ENCODE peak calls at places on chromosomes 7 and 10, in nine cellular contexts. P is PC-9; M is AML-193; X is kidney; J is neural crest cell; D is lower lobe of right lung; A is NCI-H1092; I is GM12892; V is CD4-positive, alpha-beta T cell. G is an unnamed sample.

GRCh38 chr10:12479924-12480323 is 130.6 kb downstream of the CAMK1D start:
- DNase-seq in J (no peak), X (no peak), I (no peak), A (no peak), M (no peak), D (no peak), V (no peak), P (no peak), G (no peak)

GRCh38 chr7:45177801-45178200 is 20.2 kb downstream of the RAMP3 start:
- DNase-seq in P (no peak), V (no peak), J (no peak), M (no peak), I (no peak), D (peak), A (no peak), X (peak), G (no peak)

GRCh38 chr7:85287126-85287825 is 100.4 kb upstream of the SEMA3D start:
- DNase-seq in J (no peak), P (no peak), X (no peak), V (no peak), A (no peak), D (no peak), I (no peak), M (no peak), G (no peak)

GRCh38 chr7:5283421-5284303 is 919 bp downstream of the SLC29A4 start:
- DNase-seq in A (no peak), J (peak), M (no peak), V (no peak), P (no peak), X (no peak), I (no peak), D (no peak), G (no peak)

GRCh38 chr7:110224643-110225042 is 866.3 kb upstream of the LRRN3 start:
- DNase-seq in M (no peak), P (peak), J (no peak), A (no peak), V (no peak), X (no peak), I (no peak), D (no peak), G (no peak)

GRCh38 chr7:29563590-29564454 is at the start of gene PRR15:
- DNase-seq in I (no peak), M (no peak), V (no peak), P (peak), A (peak), X (peak), J (peak), D (peak), G (peak)

GRCh38 chr7:18895456-18895855 is 222.0 kb downstream of the TWIST1 start:
- DNase-seq in A (no peak), P (peak), D (no peak), J (no peak), M (no peak), V (no peak), I (no peak), X (no peak), G (no peak)

GRCh38 chr7:119935418-119936025 is 337.5 kb upstream of the KCND2 start:
- DNase-seq in X (no peak), M (peak), D (no peak), I (no peak), A (peak), J (no peak), V (no peak), P (no peak), G (no peak)

GRCh38 chr10:96690755-96691730 is 29.3 kb downstream of the PIK3AP1 start:
- DNase-seq in J (no peak), D (no peak), A (no peak), M (no peak), V (no peak), X (no peak), P (no peak), I (no peak), G (no peak)

GRCh38 chr10:124657806-124658205 is 86.4 kb downstream of the FAM53B start:
- DNase-seq in I (no peak), A (no peak), M (no peak), X (peak), P (no peak), D (no peak), J (no peak), V (peak), G (no peak)

GRCh38 chr7:34066968-34067367 is 161.6 kb downstream of the BMPER start:
- DNase-seq in V (no peak), A (peak), P (peak), X (no peak), D (no peak), I (no peak), J (no peak), M (no peak), G (no peak)

GRCh38 chr10:279655-280054 is 144.4 kb downstream of the ZMYND11 start:
- DNase-seq in I (no peak), J (no peak), M (no peak), V (no peak), D (no peak), X (no peak), P (no peak), A (no peak), G (no peak)

GRCh38 chr7:132004528-132004927 is 448.1 kb upstream of the PODXL start:
- DNase-seq in A (no peak), X (no peak), P (peak), D (no peak), V (no peak), I (no peak), M (no peak), J (no peak), G (no peak)

GRCh38 chr7:116209561-116210070 is 723 bp upstream of the TES start:
- DNase-seq in M (no peak), X (no peak), J (no peak), D (no peak), A (no peak), I (no peak), V (peak), P (no peak), G (no peak)

GRCh38 chr7:106538638-106539037 is 122.3 kb downstream of the CCDC71L start:
- DNase-seq in J (no peak), P (no peak), M (no peak), X (no peak), D (no peak), I (no peak), A (no peak), V (no peak), G (no peak)

GRCh38 chr10:70748801-70749573 is 36.2 kb downstream of the TBATA start:
- DNase-seq in X (no peak), I (no peak), J (no peak), D (no peak), P (no peak), V (no peak), M (no peak), A (no peak), G (no peak)

GRCh38 chr7:121604627-121605296 is 208.7 kb upstream of the FAM3C start:
- DNase-seq in X (no peak), M (no peak), P (no peak), J (no peak), I (no peak), V (no peak), A (no peak), D (no peak), G (no peak)

GRCh38 chr7:70460066-70460465 is 671.9 kb upstream of the GALNT17 start:
- DNase-seq in J (no peak), M (no peak), D (no peak), X (no peak), A (no peak), V (no peak), I (no peak), P (no peak), G (no peak)

GRCh38 chr7:93902777-93903423 is 3.5 kb upstream of the GNGT1 start:
- DNase-seq in M (peak), V (no peak), I (no peak), D (no peak), X (no peak), J (no peak), P (no peak), A (no peak), G (no peak)

GRCh38 chr10:28496481-28496961 is 36.4 kb upstream of the WAC start:
- DNase-seq in A (no peak), D (no peak), P (peak), J (no peak), M (no peak), V (no peak), X (no peak), I (no peak), G (no peak)

G was measured in iPS DF 19.7.